ENCODE peak calls at places on chromosomes 4 and X, in four cellular contexts. One of them, this sample, is unnamed.

GRCh38 chr4:6674500-6675149 is 19.1 kb upstream of the S100P start:
- DNase-seq in GM12878: peak
- DNase-seq in HepG2: peak
- DNase-seq in K562: peak
- DNase-seq in this sample: no peak

GRCh38 chr4:82017680-82018079 is 356.1 kb downstream of the HNRNPD start:
- DNase-seq in GM12878: no peak
- DNase-seq in HepG2: peak
- DNase-seq in K562: peak
- DNase-seq in this sample: peak

GRCh38 chr4:124708517-124709300 is 3.8 kb downstream of the ANKRD50 start:
- DNase-seq in GM12878: no peak
- DNase-seq in HepG2: no peak
- DNase-seq in K562: no peak
- DNase-seq in this sample: no peak

GRCh38 chr4:168731006-168731636 is 234.3 kb downstream of the PALLD start:
- DNase-seq in GM12878: no peak
- DNase-seq in HepG2: no peak
- DNase-seq in K562: no peak
- DNase-seq in this sample: no peak

GRCh38 chr4:8938137-8938536 is 66.5 kb upstream of the HMX1 start:
- DNase-seq in GM12878: no peak
- DNase-seq in HepG2: no peak
- DNase-seq in K562: no peak
- DNase-seq in this sample: no peak

GRCh38 chr4:2472187-2472586 is 3.3 kb downstream of the RNF4 start:
- DNase-seq in GM12878: no peak
- DNase-seq in HepG2: no peak
- DNase-seq in K562: no peak
- DNase-seq in this sample: no peak

GRCh38 chr4:153402366-153402765 is 57.9 kb downstream of the MND1 start:
- DNase-seq in GM12878: no peak
- DNase-seq in HepG2: no peak
- DNase-seq in K562: no peak
- DNase-seq in this sample: no peak

GRCh38 chrX:107442914-107443527 is 6.4 kb upstream of the FRMPD3 start:
- DNase-seq in GM12878: no peak
- DNase-seq in HepG2: no peak
- DNase-seq in K562: no peak
- DNase-seq in this sample: no peak

GRCh38 chr4:128410037-128410436 is 122.4 kb upstream of the PGRMC2 start:
- DNase-seq in GM12878: no peak
- DNase-seq in HepG2: no peak
- DNase-seq in K562: no peak
- DNase-seq in this sample: no peak

GRCh38 chrX:54529559-54530357 is at the start of gene GNL3L:
- DNase-seq in GM12878: peak
- DNase-seq in HepG2: peak
- DNase-seq in K562: peak
- DNase-seq in this sample: peak

GRCh38 chrX:54530358-54530900 is 410 bp downstream of the GNL3L start:
- DNase-seq in GM12878: peak
- DNase-seq in HepG2: no peak
- DNase-seq in K562: peak
- DNase-seq in this sample: no peak

GRCh38 chrX:54534271-54534670 is 4.3 kb downstream of the GNL3L start:
- DNase-seq in GM12878: no peak
- DNase-seq in HepG2: no peak
- DNase-seq in K562: no peak
- DNase-seq in this sample: no peak

DNA sequence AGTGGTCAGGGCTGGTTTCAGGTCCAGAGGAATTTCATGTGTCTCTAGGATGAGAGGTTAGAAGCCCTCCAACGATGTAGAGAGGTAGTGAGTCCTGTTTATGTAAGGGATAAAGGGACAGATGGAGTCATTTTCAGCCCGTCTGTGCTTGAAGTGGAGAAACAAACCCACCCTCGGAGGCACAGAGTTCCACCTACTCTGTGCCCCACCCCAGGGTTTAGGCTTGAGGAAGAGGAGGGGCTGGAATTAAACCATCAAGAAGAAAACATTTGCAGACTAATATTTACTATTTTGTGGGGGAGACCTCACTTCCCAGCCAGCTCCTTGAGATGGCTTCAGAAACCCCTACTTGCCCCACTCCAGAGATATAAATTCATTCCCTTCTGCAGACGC is 857 bp upstream of the GNL3L start:
- DNase-seq in GM12878: no peak
- DNase-seq in HepG2: no peak
- DNase-seq in K562: peak
- DNase-seq in this sample: no peak
- TF ChIP-seq FOXK2 in GM12878: no peak
- TF ChIP-seq FOXK2 in HepG2: no peak
- TF ChIP-seq FOXK2 in K562: no peak
- TF ChIP-seq FOXK2 in this sample: no peak

DNA sequence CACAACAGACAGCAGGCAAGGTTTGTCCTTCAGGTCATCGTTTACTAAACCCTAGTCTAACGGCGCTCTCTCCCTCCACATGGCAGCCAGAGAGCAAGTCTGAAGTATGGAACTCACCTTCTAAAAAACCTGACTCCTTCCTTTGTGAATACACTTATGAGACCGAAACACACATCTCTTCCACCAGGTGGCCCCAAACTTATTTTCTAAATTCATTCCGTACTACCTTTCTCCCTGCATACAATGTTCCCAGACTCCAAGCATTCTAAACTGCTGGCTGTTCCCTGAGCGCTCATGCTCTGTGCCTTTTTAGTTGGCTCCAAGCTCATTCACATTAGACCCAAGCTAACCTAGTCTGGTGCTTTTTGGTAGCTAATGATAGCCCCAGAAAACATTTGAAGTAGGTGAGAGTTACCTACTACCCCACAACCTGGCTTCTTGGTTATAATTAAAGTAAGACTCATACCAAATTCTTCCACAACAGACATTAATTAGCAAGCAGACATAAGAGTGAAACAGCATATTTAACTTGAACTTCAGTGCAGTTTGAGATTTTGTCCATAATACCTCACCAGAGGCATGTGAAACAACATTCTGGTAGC is 67.6 kb upstream of the DCLK2 start:
- DNase-seq in GM12878: no peak
- DNase-seq in HepG2: peak
- DNase-seq in K562: peak
- DNase-seq in this sample: peak
- TF ChIP-seq FOXK2 in GM12878: no peak
- TF ChIP-seq FOXK2 in HepG2: no peak
- TF ChIP-seq FOXK2 in K562: no peak
- TF ChIP-seq FOXK2 in this sample: no peak

DNA sequence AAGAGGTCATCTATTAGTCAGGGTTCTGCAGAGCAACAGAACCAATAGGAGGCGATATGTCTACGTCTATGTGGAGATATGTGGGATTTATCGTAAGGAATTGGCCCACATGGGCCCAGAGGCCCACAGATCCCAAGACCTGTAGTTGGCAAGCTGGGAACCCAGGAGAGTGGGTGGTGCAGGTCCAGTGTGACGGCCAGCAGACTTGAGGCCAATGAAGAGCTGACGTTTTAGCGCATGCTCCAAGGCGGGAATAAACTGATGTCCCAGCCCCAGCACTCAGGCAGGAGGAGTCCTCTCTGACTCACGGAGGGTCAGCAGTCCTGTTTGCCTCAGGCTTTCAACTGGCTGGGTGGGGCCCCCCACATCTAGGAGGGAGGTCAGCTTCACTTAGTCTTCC is 21.3 kb downstream of the SPACA5 start:
- DNase-seq in GM12878: no peak
- DNase-seq in HepG2: no peak
- DNase-seq in K562: no peak
- DNase-seq in this sample: no peak
- TF ChIP-seq FOXK2 in GM12878: no peak
- TF ChIP-seq FOXK2 in HepG2: no peak
- TF ChIP-seq FOXK2 in K562: no peak
- TF ChIP-seq FOXK2 in this sample: no peak

GRCh38 chr4:4387531-4388311 is 819 bp downstream of the NSG1 start:
- DNase-seq in GM12878: no peak
- DNase-seq in HepG2: no peak
- DNase-seq in K562: no peak
- DNase-seq in this sample: no peak
- TF ChIP-seq FOXK2 in GM12878: no peak
- TF ChIP-seq FOXK2 in HepG2: no peak
- TF ChIP-seq FOXK2 in K562: no peak
- TF ChIP-seq FOXK2 in this sample: no peak

GRCh38 chr4:25904748-25905082 is 9.3 kb upstream of the SMIM20 start:
- DNase-seq in GM12878: no peak
- DNase-seq in HepG2: no peak
- DNase-seq in K562: no peak
- DNase-seq in this sample: no peak
- TF ChIP-seq FOXK2 in GM12878: no peak
- TF ChIP-seq FOXK2 in HepG2: no peak
- TF ChIP-seq FOXK2 in K562: no peak
- TF ChIP-seq FOXK2 in this sample: no peak

GRCh38 chr4:25030283-25031076 is at the start of gene LGI2:
- DNase-seq in GM12878: no peak
- DNase-seq in HepG2: no peak
- DNase-seq in K562: no peak
- DNase-seq in this sample: peak
- TF ChIP-seq FOXK2 in GM12878: no peak
- TF ChIP-seq FOXK2 in HepG2: no peak
- TF ChIP-seq FOXK2 in K562: no peak
- TF ChIP-seq FOXK2 in this sample: no peak

GRCh38 chrX:136768469-136769084 is 12.2 kb downstream of the ARHGEF6 start:
- DNase-seq in GM12878: no peak
- DNase-seq in HepG2: no peak
- DNase-seq in K562: peak
- DNase-seq in this sample: peak
- TF ChIP-seq FOXK2 in GM12878: no peak
- TF ChIP-seq FOXK2 in HepG2: no peak
- TF ChIP-seq FOXK2 in K562: no peak
- TF ChIP-seq FOXK2 in this sample: no peak

GRCh38 chr4:85081196-85081595 is 114.7 kb upstream of the WDFY3 start:
- DNase-seq in GM12878: no peak
- DNase-seq in HepG2: no peak
- DNase-seq in K562: no peak
- DNase-seq in this sample: no peak
- TF ChIP-seq FOXK2 in GM12878: no peak
- TF ChIP-seq FOXK2 in HepG2: no peak
- TF ChIP-seq FOXK2 in K562: no peak
- TF ChIP-seq FOXK2 in this sample: no peak

This sample was measured in HEK293T.